ENCODE peak calls at places on chromosomes 16 and 17, in eight cellular contexts. One of them, this sample, is unnamed.

GRCh38 chr16:81366316-81366932 is 51.7 kb downstream of the GAN start:
- DNase-seq in AG04450: peak; percentile 13
- DNase-seq in AG09319: peak; percentile 8
- DNase-seq in adrenal gland: no peak
- DNase-seq in choroid plexus epithelial cell: peak; percentile 73
- DNase-seq in sigmoid colon: no peak
- DNase-seq in A549: peak; percentile 67
- DNase-seq in AG09309: peak; percentile 5
- DNase-seq in this sample: peak; percentile 53

GRCh38 chr16:3592559-3592958 is 15.4 kb upstream of the NLRC3 start:
- DNase-seq in sigmoid colon: no peak
- DNase-seq in AG04450: no peak
- DNase-seq in adrenal gland: no peak
- DNase-seq in choroid plexus epithelial cell: no peak
- DNase-seq in AG09319: no peak
- DNase-seq in AG09309: no peak
- DNase-seq in A549: no peak
- DNase-seq in this sample: no peak

GRCh38 chr16:29012913-29013641 is 28.2 kb downstream of the LAT start:
- DNase-seq in sigmoid colon: no peak
- DNase-seq in AG09309: no peak
- DNase-seq in A549: no peak
- DNase-seq in AG04450: no peak
- DNase-seq in AG09319: no peak
- DNase-seq in choroid plexus epithelial cell: peak; percentile 15
- DNase-seq in adrenal gland: no peak
- DNase-seq in this sample: no peak

GRCh38 chr17:68790931-68791330 is 164.3 kb downstream of the ABCA8 start:
- DNase-seq in AG09319: no peak
- DNase-seq in AG04450: no peak
- DNase-seq in AG09309: no peak
- DNase-seq in choroid plexus epithelial cell: no peak
- DNase-seq in A549: no peak
- DNase-seq in adrenal gland: no peak
- DNase-seq in sigmoid colon: no peak
- DNase-seq in this sample: no peak

GRCh38 chr16:57609541-57610401 is 18.7 kb upstream of the ADGRG1 start:
- DNase-seq in choroid plexus epithelial cell: peak; percentile 29
- DNase-seq in sigmoid colon: peak; percentile 42
- DNase-seq in A549: no peak
- DNase-seq in AG04450: no peak
- DNase-seq in AG09309: no peak
- DNase-seq in AG09319: no peak
- DNase-seq in adrenal gland: peak; percentile 62
- DNase-seq in this sample: peak; percentile 82

GRCh38 chr17:27754549-27754948 is 45.8 kb downstream of the NOS2 start:
- DNase-seq in A549: no peak
- DNase-seq in AG09319: no peak
- DNase-seq in adrenal gland: no peak
- DNase-seq in AG04450: no peak
- DNase-seq in AG09309: no peak
- DNase-seq in choroid plexus epithelial cell: no peak
- DNase-seq in sigmoid colon: no peak
- DNase-seq in this sample: no peak

GRCh38 chr16:12259258-12259657 is 282.7 kb downstream of the SNX29 start:
- DNase-seq in AG04450: no peak
- DNase-seq in adrenal gland: no peak
- DNase-seq in choroid plexus epithelial cell: no peak
- DNase-seq in A549: no peak
- DNase-seq in AG09309: no peak
- DNase-seq in AG09319: no peak
- DNase-seq in sigmoid colon: no peak
- DNase-seq in this sample: no peak

GRCh38 chr17:58187675-58188074 is 4.9 kb upstream of the EPX start:
- DNase-seq in choroid plexus epithelial cell: no peak
- DNase-seq in AG04450: no peak
- DNase-seq in AG09309: no peak
- DNase-seq in adrenal gland: no peak
- DNase-seq in A549: no peak
- DNase-seq in AG09319: no peak
- DNase-seq in sigmoid colon: no peak
- DNase-seq in this sample: no peak

GRCh38 chr17:66585472-66585871 is 249.4 kb upstream of the CACNG5 start:
- DNase-seq in A549: no peak
- DNase-seq in sigmoid colon: no peak
- DNase-seq in AG09319: no peak
- DNase-seq in adrenal gland: no peak
- DNase-seq in choroid plexus epithelial cell: no peak
- DNase-seq in AG04450: no peak
- DNase-seq in AG09309: no peak
- DNase-seq in this sample: no peak

GRCh38 chr17:81499601-81499970 is 13.0 kb downstream of the ACTG1 start:
- DNase-seq in AG09309: no peak
- DNase-seq in adrenal gland: no peak
- DNase-seq in AG04450: no peak
- DNase-seq in AG09319: no peak
- DNase-seq in choroid plexus epithelial cell: no peak
- DNase-seq in A549: no peak
- DNase-seq in sigmoid colon: no peak
- DNase-seq in this sample: no peak

GRCh38 chr17:59558953-59559352 is 6.5 kb upstream of the DHX40 start:
- DNase-seq in AG04450: no peak
- DNase-seq in A549: no peak
- DNase-seq in adrenal gland: no peak
- DNase-seq in AG09309: no peak
- DNase-seq in choroid plexus epithelial cell: peak; percentile 53
- DNase-seq in AG09319: no peak
- DNase-seq in sigmoid colon: no peak
- DNase-seq in this sample: no peak

GRCh38 chr16:68070249-68070725 is 14.9 kb upstream of the NFATC3 start:
- DNase-seq in AG04450: no peak
- DNase-seq in AG09319: no peak
- DNase-seq in A549: no peak
- DNase-seq in sigmoid colon: no peak
- DNase-seq in AG09309: no peak
- DNase-seq in choroid plexus epithelial cell: no peak
- DNase-seq in adrenal gland: no peak
- DNase-seq in this sample: peak; percentile 42

GRCh38 chr17:69712801-69713311 is 298.4 kb downstream of the MAP2K6 start:
- DNase-seq in A549: peak; percentile 27
- DNase-seq in sigmoid colon: no peak
- DNase-seq in AG09319: no peak
- DNase-seq in choroid plexus epithelial cell: no peak
- DNase-seq in adrenal gland: no peak
- DNase-seq in AG04450: no peak
- DNase-seq in AG09309: no peak
- DNase-seq in this sample: no peak

GRCh38 chr17:16945513-16946201 is 26.3 kb downstream of the TNFRSF13B start:
- DNase-seq in sigmoid colon: peak; percentile 50
- DNase-seq in A549: no peak
- DNase-seq in AG09319: no peak
- DNase-seq in AG04450: no peak
- DNase-seq in choroid plexus epithelial cell: no peak
- DNase-seq in adrenal gland: peak; percentile 40
- DNase-seq in AG09309: no peak
- DNase-seq in this sample: no peak

GRCh38 chr17:83152221-83152744 is 72.9 kb downstream of the METRNL start:
- DNase-seq in choroid plexus epithelial cell: no peak
- DNase-seq in AG04450: no peak
- DNase-seq in adrenal gland: no peak
- DNase-seq in A549: no peak
- DNase-seq in AG09319: no peak
- DNase-seq in sigmoid colon: peak; percentile 61
- DNase-seq in AG09309: no peak
- DNase-seq in this sample: no peak

GRCh38 chr17:19464033-19465026 is 53.3 kb downstream of the RNF112 start:
- DNase-seq in choroid plexus epithelial cell: no peak
- DNase-seq in AG09319: no peak
- DNase-seq in A549: no peak
- DNase-seq in adrenal gland: peak; percentile 53
- DNase-seq in sigmoid colon: peak; percentile 83
- DNase-seq in AG09309: no peak
- DNase-seq in AG04450: no peak
- DNase-seq in this sample: no peak

GRCh38 chr17:17749025-17749772 is 67.9 kb downstream of the RAI1 start:
- DNase-seq in AG09309: no peak
- DNase-seq in choroid plexus epithelial cell: no peak
- DNase-seq in adrenal gland: peak; percentile 81
- DNase-seq in sigmoid colon: no peak
- DNase-seq in A549: no peak
- DNase-seq in AG04450: no peak
- DNase-seq in AG09319: no peak
- DNase-seq in this sample: peak; percentile 55

GRCh38 chr16:81669473-81670350 is 109.4 kb upstream of the PLCG2 start:
- DNase-seq in AG09319: no peak
- DNase-seq in sigmoid colon: no peak
- DNase-seq in adrenal gland: no peak
- DNase-seq in AG04450: no peak
- DNase-seq in A549: no peak
- DNase-seq in AG09309: no peak
- DNase-seq in choroid plexus epithelial cell: no peak
- DNase-seq in this sample: no peak

GRCh38 chr17:700504-701094 is 14.0 kb downstream of the VPS53 start:
- DNase-seq in AG09319: no peak
- DNase-seq in adrenal gland: peak; percentile 7
- DNase-seq in AG09309: no peak
- DNase-seq in AG04450: no peak
- DNase-seq in sigmoid colon: no peak
- DNase-seq in A549: peak; percentile 35
- DNase-seq in choroid plexus epithelial cell: peak; percentile 57
- DNase-seq in this sample: peak; percentile 69

GRCh38 chr17:44097110-44097810 is 26.2 kb downstream of the HDAC5 start:
- DNase-seq in AG09309: peak; percentile 45
- DNase-seq in AG04450: no peak
- DNase-seq in choroid plexus epithelial cell: peak; percentile 78
- DNase-seq in AG09319: no peak
- DNase-seq in A549: peak; percentile 55
- DNase-seq in adrenal gland: no peak
- DNase-seq in sigmoid colon: no peak
- DNase-seq in this sample: no peak

GRCh38 chr17:49545007-49545660 is 30.5 kb upstream of the NXPH3 start:
- DNase-seq in AG09309: no peak
- DNase-seq in sigmoid colon: no peak
- DNase-seq in choroid plexus epithelial cell: no peak
- DNase-seq in AG04450: no peak
- DNase-seq in A549: no peak
- DNase-seq in AG09319: no peak
- DNase-seq in adrenal gland: no peak
- DNase-seq in this sample: peak; percentile 4

GRCh38 chr17:56973520-56973919 is 4.4 kb upstream of the SCPEP1 start:
- DNase-seq in adrenal gland: peak; percentile 84
- DNase-seq in AG04450: no peak
- DNase-seq in AG09319: no peak
- DNase-seq in A549: no peak
- DNase-seq in sigmoid colon: no peak
- DNase-seq in choroid plexus epithelial cell: no peak
- DNase-seq in AG09309: no peak
- DNase-seq in this sample: no peak

GRCh38 chr16:26717826-26718225 is 348.9 kb upstream of the C16orf82 start:
- DNase-seq in adrenal gland: no peak
- DNase-seq in sigmoid colon: no peak
- DNase-seq in A549: peak; percentile 4
- DNase-seq in AG09309: no peak
- DNase-seq in choroid plexus epithelial cell: no peak
- DNase-seq in AG09319: no peak
- DNase-seq in AG04450: no peak
- DNase-seq in this sample: no peak

GRCh38 chr17:29585080-29585751 is 4.2 kb downstream of the GIT1 start:
- DNase-seq in choroid plexus epithelial cell: peak; percentile 34
- DNase-seq in adrenal gland: no peak
- DNase-seq in sigmoid colon: no peak
- DNase-seq in A549: no peak
- DNase-seq in AG09319: no peak
- DNase-seq in AG09309: no peak
- DNase-seq in AG04450: no peak
- DNase-seq in this sample: peak; percentile 61
- TF ChIP-seq CTCF in choroid plexus epithelial cell: peak; percentile 54
- TF ChIP-seq CTCF in adrenal gland: no peak
- TF ChIP-seq CTCF in sigmoid colon: no peak
- TF ChIP-seq CTCF in A549: peak; percentile 28
- TF ChIP-seq CTCF in AG09319: peak; percentile 16
- TF ChIP-seq CTCF in AG09309: peak; percentile 46
- TF ChIP-seq CTCF in AG04450: peak; percentile 24
- TF ChIP-seq CTCF in this sample: peak; percentile 30

GRCh38 chr16:56532714-56533113 is 12.9 kb upstream of the BBS2 start:
- DNase-seq in AG09319: no peak
- DNase-seq in AG04450: no peak
- DNase-seq in AG09309: no peak
- DNase-seq in adrenal gland: no peak
- DNase-seq in A549: no peak
- DNase-seq in choroid plexus epithelial cell: no peak
- DNase-seq in sigmoid colon: no peak
- DNase-seq in this sample: no peak
- TF ChIP-seq CTCF in AG09319: no peak
- TF ChIP-seq CTCF in AG04450: no peak
- TF ChIP-seq CTCF in AG09309: no peak
- TF ChIP-seq CTCF in adrenal gland: no peak
- TF ChIP-seq CTCF in A549: no peak
- TF ChIP-seq CTCF in choroid plexus epithelial cell: peak; percentile 20
- TF ChIP-seq CTCF in sigmoid colon: no peak
- TF ChIP-seq CTCF in this sample: no peak

DNA sequence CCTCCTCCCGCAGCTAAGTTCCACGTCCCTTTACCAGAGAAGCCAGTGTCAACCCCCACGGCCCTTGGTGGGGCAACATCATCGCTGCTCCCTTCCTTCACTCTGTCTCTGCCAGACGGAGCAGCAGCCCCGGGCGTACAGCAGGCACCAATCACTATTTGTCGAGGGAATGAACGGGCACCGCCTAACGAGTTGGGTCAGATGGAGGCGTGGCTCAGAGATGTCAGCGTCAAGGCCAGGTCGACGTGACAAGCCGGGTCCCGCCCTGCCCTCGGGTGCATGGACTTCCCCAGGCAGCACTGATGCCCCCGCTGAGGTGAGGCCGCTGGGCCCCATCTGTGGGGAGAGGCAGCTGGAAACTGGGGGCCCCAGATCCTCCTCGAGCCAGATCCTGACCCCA is 50.0 kb downstream of the CBFA2T3 start:
- DNase-seq in adrenal gland: peak; percentile 88
- DNase-seq in AG09319: no peak
- DNase-seq in AG04450: no peak
- DNase-seq in sigmoid colon: no peak
- DNase-seq in choroid plexus epithelial cell: no peak
- DNase-seq in A549: no peak
- DNase-seq in AG09309: no peak
- DNase-seq in this sample: no peak
- TF ChIP-seq CTCF in adrenal gland: no peak
- TF ChIP-seq CTCF in AG09319: no peak
- TF ChIP-seq CTCF in AG04450: no peak
- TF ChIP-seq CTCF in sigmoid colon: no peak
- TF ChIP-seq CTCF in choroid plexus epithelial cell: no peak
- TF ChIP-seq CTCF in A549: no peak
- TF ChIP-seq CTCF in AG09309: no peak
- TF ChIP-seq CTCF in this sample: no peak

DNA sequence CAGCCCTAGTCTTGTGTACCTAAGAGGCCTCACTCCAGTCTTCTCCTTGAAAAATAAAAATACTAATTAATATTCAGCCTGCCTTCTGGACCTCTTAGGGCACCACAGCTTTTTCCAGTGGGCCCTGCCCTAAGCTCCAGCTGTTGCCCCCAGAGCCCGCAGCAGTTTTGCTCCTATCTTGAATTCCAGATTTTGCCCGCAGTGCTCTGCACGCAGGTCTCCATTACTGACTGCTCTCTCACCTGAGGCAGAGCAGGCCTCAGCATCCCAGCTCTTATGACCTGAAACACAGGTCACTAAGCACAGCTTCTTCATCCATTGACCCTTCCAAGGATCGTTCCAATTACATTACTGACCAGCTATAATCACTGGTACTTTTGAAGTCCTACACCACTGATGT is 28.4 kb upstream of the NAGLU start:
- DNase-seq in AG09309: no peak
- DNase-seq in AG04450: no peak
- DNase-seq in A549: no peak
- DNase-seq in choroid plexus epithelial cell: no peak
- DNase-seq in adrenal gland: no peak
- DNase-seq in AG09319: no peak
- DNase-seq in sigmoid colon: no peak
- DNase-seq in this sample: no peak
- TF ChIP-seq CTCF in AG09309: no peak
- TF ChIP-seq CTCF in AG04450: no peak
- TF ChIP-seq CTCF in A549: no peak
- TF ChIP-seq CTCF in choroid plexus epithelial cell: no peak
- TF ChIP-seq CTCF in adrenal gland: no peak
- TF ChIP-seq CTCF in AG09319: no peak
- TF ChIP-seq CTCF in sigmoid colon: no peak
- TF ChIP-seq CTCF in this sample: no peak

This sample was measured in GM20000.